ENCODE peak calls at places on chromosomes 16 and 17, in seven cellular contexts. Z is pons, K is pulmonary artery endothelial cell, O is NCI-H748 treated with DMSO at 0.1 percent for 48 hours, I is A549, U is COR-L47, J is DMS 273 treated with DMSO at 0.1 percent for 48 hours. W is an unnamed sample.

GRCh38 chr17:19573075-19573474 is 39.4 kb downstream of the SLC47A1 start:
- DNase-seq in O (no peak), J (no peak), I (no peak), U (no peak), Z (no peak), K (no peak), W (no peak)

GRCh38 chr17:40901981-40902862 is 17.2 kb upstream of the KRT20 start:
- DNase-seq in J (no peak), U (peak; percentile 79), I (peak; percentile 96), O (peak; percentile 94), Z (no peak), K (no peak), W (no peak)

GRCh38 chr17:51947160-51947559 is 211.4 kb downstream of the CA10 start:
- DNase-seq in O (peak; percentile 62), I (no peak), U (no peak), J (no peak), Z (no peak), K (no peak), W (no peak)

GRCh38 chr16:67917852-67918236 is 13.8 kb downstream of the CTRL start:
- DNase-seq in U (no peak), I (peak; percentile 88), K (no peak), J (no peak), Z (no peak), O (no peak), W (peak; percentile 41)

GRCh38 chr16:75252946-75253911 is 1.8 kb upstream of the BCAR1 start:
- DNase-seq in K (no peak), Z (no peak), O (no peak), U (no peak), J (no peak), I (no peak), W (no peak)

GRCh38 chr17:7586673-7587419 is 3.0 kb downstream of the SOX15 start:
- DNase-seq in J (no peak), O (no peak), I (peak; percentile 85), Z (no peak), K (no peak), U (no peak), W (no peak)

GRCh38 chr16:81546781-81547180 is 102.2 kb downstream of the CMIP start:
- DNase-seq in U (no peak), O (no peak), I (no peak), Z (no peak), K (no peak), J (no peak), W (no peak)

GRCh38 chr17:80446645-80447405 is 29.6 kb downstream of the NPTX1 start:
- DNase-seq in Z (no peak), O (no peak), I (no peak), J (no peak), U (no peak), K (no peak), W (no peak)

GRCh38 chr17:47726796-47727703 is 6.0 kb upstream of the TBX21 start:
- DNase-seq in K (no peak), I (no peak), Z (no peak), J (no peak), U (no peak), O (no peak), W (no peak)

GRCh38 chr17:68457168-68457538 is at the start of gene WIPI1:
- DNase-seq in J (no peak), I (no peak), K (no peak), O (no peak), U (peak; percentile 65), Z (peak; percentile 59), W (no peak)

GRCh38 chr16:69490707-69491324 is 66.4 kb downstream of the CYB5B start:
- DNase-seq in Z (peak; percentile 79), O (no peak), U (no peak), I (no peak), K (no peak), J (no peak), W (peak; percentile 51)

GRCh38 chr16:2388875-2389433 is 40.3 kb upstream of the CCNF start:
- DNase-seq in K (no peak), I (no peak), Z (no peak), J (no peak), O (peak; percentile 27), U (no peak), W (no peak)

GRCh38 chr16:85443116-85443515 is 170.0 kb upstream of the GSE1 start:
- DNase-seq in I (no peak), O (no peak), Z (no peak), J (no peak), U (no peak), K (no peak), W (no peak)

GRCh38 chr17:37116802-37117201 is 168.0 kb downstream of the AATF start:
- DNase-seq in U (no peak), J (no peak), I (no peak), O (no peak), K (no peak), Z (no peak), W (no peak)

GRCh38 chr17:58121925-58122324 is 26.3 kb upstream of the OR4D1 start:
- DNase-seq in Z (peak; percentile 40), J (no peak), K (no peak), O (no peak), U (peak; percentile 52), I (peak; percentile 62), W (peak; percentile 35)

GRCh38 chr17:78356163-78356713 is 3.6 kb downstream of the SOCS3 start:
- DNase-seq in Z (no peak), O (no peak), I (peak; percentile 67), K (no peak), U (no peak), J (no peak), W (no peak)

GRCh38 chr16:75263963-75264445 is 12.6 kb upstream of the BCAR1 start:
- DNase-seq in Z (peak; percentile 31), J (peak; percentile 62), U (no peak), I (no peak), K (no peak), O (no peak), W (no peak)

GRCh38 chr16:69171325-69172095 is 15.5 kb upstream of the SNTB2 start:
- DNase-seq in J (no peak), I (no peak), O (no peak), U (no peak), K (no peak), Z (peak; percentile 68), W (no peak)

GRCh38 chr16:27769561-27770222 is 219.7 kb downstream of the KATNIP start:
- DNase-seq in J (peak; percentile 50), K (no peak), I (no peak), U (no peak), Z (no peak), O (no peak), W (no peak)

GRCh38 chr16:82034981-82035612 is at the start of gene HSD17B2:
- DNase-seq in Z (no peak), K (no peak), I (peak; percentile 21), O (no peak), J (no peak), U (no peak), W (no peak)

GRCh38 chr17:57874058-57874419 is 24.2 kb upstream of the MRPS23 start:
- DNase-seq in J (no peak), K (no peak), O (no peak), I (no peak), Z (no peak), U (no peak), W (no peak)